ENCODE peak calls at places on chromosomes 4 and X, in six cellular contexts. I, T, C, Q, D and L are unnamed samples.
A peak's percentile ranks its signal among the peaks of the same experiment; 100 is the strongest.

GRCh38 chrX:100643943-100644587 is at the start of gene SRPX2:
- DNase-seq in D (peak; percentile 88), C (no peak), Q (no peak), T (peak; percentile 90), I (peak; percentile 90), L (no peak)

GRCh38 chr4:168811793-168812651 is 198.0 kb downstream of the CBR4 start:
- DNase-seq in I (peak; percentile 79), C (no peak), Q (no peak), T (peak; percentile 73), D (no peak), L (no peak)

GRCh38 chr4:117845270-117845669 is 189.0 kb upstream of the NDST3 start:
- DNase-seq in T (no peak), C (no peak), Q (no peak), I (no peak), D (no peak), L (no peak)

GRCh38 chr4:2092653-2093000 is 33.5 kb downstream of the NAT8L start:
- DNase-seq in I (no peak), T (no peak), Q (no peak), C (no peak), D (no peak), L (no peak)

GRCh38 chrX:119429471-119429870 is 30.3 kb downstream of the SLC25A43 start:
- DNase-seq in I (peak; percentile 11), C (no peak), T (no peak), Q (no peak), D (no peak), L (no peak)

GRCh38 chrX:85590638-85591037 is 211.2 kb upstream of the POF1B start:
- DNase-seq in C (peak; percentile 55), Q (no peak), I (no peak), T (no peak), D (no peak), L (no peak)

GRCh38 chr4:88275516-88275915 is 8.8 kb downstream of the PPM1K start:
- DNase-seq in D (peak; percentile 23), C (no peak), T (peak; percentile 47), I (no peak), Q (no peak), L (no peak)

GRCh38 chr4:187436251-187436650 is 559.3 kb upstream of the ZFP42 start:
- DNase-seq in Q (no peak), T (no peak), I (no peak), D (no peak), C (no peak), L (no peak)

GRCh38 chrX:35622601-35623000 is 175.5 kb upstream of the MAGEB16 start:
- DNase-seq in Q (no peak), I (no peak), T (no peak), C (no peak), D (no peak), L (no peak)

GRCh38 chr4:140088317-140088967 is 65.5 kb downstream of the MAML3 start:
- DNase-seq in D (no peak), C (no peak), T (no peak), Q (no peak), I (peak; percentile 34), L (no peak)

GRCh38 chr4:80322716-80323115 is 12.8 kb upstream of the CFAP299 start:
- DNase-seq in Q (no peak), C (no peak), I (peak; percentile 79), T (peak; percentile 63), D (peak; percentile 68), L (peak; percentile 29)

GRCh38 chrX:136185409-136186022 is 38.2 kb downstream of the FHL1 start:
- DNase-seq in D (peak; percentile 41), T (peak; percentile 63), C (no peak), I (peak; percentile 71), Q (no peak), L (no peak)

GRCh38 chrX:153642655-153643430 is 4.2 kb upstream of the DUSP9 start:
- DNase-seq in C (peak; percentile 18), I (no peak), Q (peak; percentile 5), D (no peak), T (no peak), L (no peak)

GRCh38 chr4:173769568-173769967 is 239.5 kb upstream of the HAND2 start:
- DNase-seq in T (no peak), Q (no peak), D (no peak), C (no peak), I (no peak), L (no peak)

GRCh38 chr4:159077702-159078495 is 25.0 kb upstream of the RAPGEF2 start:
- DNase-seq in I (no peak), Q (no peak), C (no peak), D (peak; percentile 82), T (peak; percentile 60), L (peak; percentile 84)

GRCh38 chr4:151287409-151287808 is 10.4 kb downstream of the PRSS48 start:
- DNase-seq in D (peak; percentile 10), C (no peak), T (no peak), I (no peak), Q (no peak), L (no peak)

GRCh38 chr4:75158451-75158850 is 225.5 kb downstream of the PARM1 start:
- DNase-seq in I (no peak), T (no peak), D (no peak), C (no peak), Q (no peak), L (peak; percentile 28)
- H2AFZ ChIP-seq in I (no peak overlapping the region), T (no peak overlapping the region), D (no peak overlapping the region), C (no peak overlapping the region), Q (no peak overlapping the region), L (no peak overlapping the region)

GRCh38 chrX:17860811-17861495 is at the start of gene RAI2:
- DNase-seq in Q (peak; percentile 60), D (no peak), T (no peak), C (peak; percentile 48), I (no peak), L (no peak)

GRCh38 chrX:17861496-17862011 is 456 bp upstream of the RAI2 start:
- DNase-seq in T (no peak), I (no peak), C (peak; percentile 27), Q (no peak), D (no peak), L (no peak)

GRCh38 chrX:17860179-17860780 is 818 bp downstream of the RAI2 start:
- DNase-seq in T (no peak), Q (no peak), C (peak; percentile 37), D (no peak), I (peak; percentile 19), L (no peak)

GRCh38 chrX:17854521-17854920 is 6.6 kb downstream of the RAI2 start:
- DNase-seq in C (no peak), T (no peak), Q (no peak), D (no peak), I (no peak), L (no peak)

DNA sequence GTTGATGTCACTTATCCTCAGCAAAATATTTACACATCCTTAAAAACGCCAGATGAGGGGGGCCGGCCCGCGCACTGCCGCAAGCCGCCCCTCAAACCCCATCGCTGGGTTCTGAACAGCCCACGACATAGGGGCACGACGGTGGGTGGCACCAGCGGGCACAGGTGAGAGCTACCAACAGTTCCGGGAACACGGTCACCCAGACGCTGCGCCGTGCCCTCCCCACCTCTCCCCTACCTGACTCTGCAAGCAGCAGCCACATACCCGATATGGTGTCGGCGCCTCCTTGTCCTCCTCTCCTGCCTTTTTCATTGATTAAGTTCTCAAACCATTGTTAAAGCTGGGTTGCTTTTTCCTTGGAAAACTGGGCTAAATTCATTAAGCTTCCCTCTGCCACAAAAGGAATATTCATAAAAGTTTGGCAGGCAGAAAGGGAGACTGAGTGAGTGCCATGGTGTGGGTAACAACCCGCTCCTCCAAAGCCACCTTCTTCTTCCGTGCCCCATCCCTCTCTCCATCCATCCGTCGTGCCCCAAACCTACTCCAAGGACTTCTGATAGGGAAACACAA is 1.4 kb downstream of the RAI2 start:
- DNase-seq in T (no peak), I (no peak), Q (no peak), C (peak; percentile 11), D (no peak), L (no peak)
- TF ChIP-seq EZH2 in T (peak; percentile 49), I (no peak), Q (no peak), C (peak; percentile 59), D (no peak), L (no peak)

GRCh38 chr4:6662591-6662990 is 22.1 kb downstream of the MRFAP1 start:
- DNase-seq in C (no peak), I (no peak), Q (no peak), T (no peak), D (no peak), L (no peak)

GRCh38 chr4:6659897-6660296 is 19.4 kb downstream of the MRFAP1 start:
- DNase-seq in D (no peak), T (no peak), C (no peak), Q (no peak), I (no peak), L (no peak)

GRCh38 chr4:6665320-6665654 is 24.8 kb downstream of the MRFAP1 start:
- DNase-seq in T (no peak), C (no peak), Q (no peak), I (no peak), D (no peak), L (no peak)

GRCh38 chr4:6660430-6660829 is 19.9 kb downstream of the MRFAP1 start:
- DNase-seq in T (no peak), I (no peak), C (no peak), D (no peak), Q (no peak), L (no peak)

DNA sequence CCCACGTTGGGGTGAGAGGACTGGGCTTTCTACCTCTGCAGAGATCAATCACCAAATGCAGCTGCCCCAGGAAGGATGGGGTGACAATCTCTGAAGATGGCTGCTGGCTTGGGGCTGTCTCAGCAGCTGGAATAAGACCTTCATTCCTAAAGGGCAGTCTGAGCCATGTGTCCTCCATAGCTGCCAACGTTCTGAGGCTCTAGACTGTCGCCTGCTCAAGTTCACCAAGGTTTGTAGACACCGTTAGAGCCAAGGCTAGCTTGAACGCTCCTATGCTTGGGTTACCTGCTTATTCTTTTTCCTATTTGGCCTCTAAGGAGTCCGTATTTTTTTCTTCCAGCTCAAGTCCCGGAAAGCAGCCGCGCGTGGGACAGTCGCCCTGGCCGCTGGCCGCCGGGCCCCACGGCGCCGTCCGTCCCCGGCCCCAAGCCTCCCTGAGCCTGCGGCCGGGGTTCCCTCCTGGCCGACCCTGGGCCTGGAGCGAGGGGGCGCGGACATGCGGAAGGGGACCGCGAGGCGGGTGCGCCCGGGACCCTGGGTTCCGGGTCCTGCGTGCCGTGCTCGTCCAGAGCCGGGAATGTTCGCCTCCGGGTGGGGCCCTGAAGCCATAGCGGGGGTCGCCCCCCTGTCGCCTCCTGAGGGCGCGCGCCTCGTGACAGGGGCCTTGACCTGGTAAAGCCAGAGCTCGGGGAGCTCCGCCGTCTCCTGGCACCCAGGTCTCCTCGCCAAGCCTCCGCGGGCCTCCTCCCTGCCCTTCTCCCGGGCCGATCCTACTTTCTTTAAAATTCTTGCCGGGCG is 23.3 kb downstream of the MRFAP1 start:
- DNase-seq in I (peak; percentile 35), T (no peak), C (peak; percentile 45), Q (no peak), D (no peak), L (no peak)
- H3K4me3 ChIP-seq in I (peak overlapping the region; percentile 44), T (peak overlapping the region; percentile 27), C (peak overlapping the region; percentile 58), Q (no peak overlapping the region), D (no peak overlapping the region), L (no peak overlapping the region)

GRCh38 chr4:155012469-155012868 is 196.0 kb upstream of the NPY2R start:
- DNase-seq in I (no peak), C (no peak), T (no peak), D (no peak), Q (no peak), L (no peak)

GRCh38 chr4:155009288-155009687 is 199.1 kb upstream of the NPY2R start:
- DNase-seq in I (no peak), D (no peak), Q (no peak), C (no peak), T (no peak), L (no peak)

GRCh38 chr4:155008389-155008788 is 200.0 kb upstream of the NPY2R start:
- DNase-seq in T (no peak), I (no peak), C (no peak), D (no peak), Q (no peak), L (no peak)

GRCh38 chr4:155007660-155008176 is 200.7 kb upstream of the NPY2R start:
- DNase-seq in T (no peak), Q (no peak), C (no peak), D (peak; percentile 33), I (no peak), L (no peak)

GRCh38 chr4:155011163-155011825 is 197.1 kb upstream of the NPY2R start:
- DNase-seq in C (no peak), Q (no peak), D (no peak), T (no peak), I (no peak), L (no peak)
- H2AFZ ChIP-seq in C (no peak overlapping the region), Q (no peak overlapping the region), D (no peak overlapping the region), T (no peak overlapping the region), I (no peak overlapping the region), L (no peak overlapping the region)